ENCODE peak calls at places on chromosomes 11 and 22, in ten cellular contexts. One of them, this sample, is unnamed. For H3K4me1, the result is how much of the 10 kb centered on the place peaks cover.

GRCh38 chr11:46363455-46363920 is 16.2 kb downstream of the DGKZ start:
- DNase-seq in heart right ventricle: peak
- DNase-seq in colonic mucosa: no peak
- DNase-seq in HCT116: peak
- DNase-seq in BE2C: no peak
- DNase-seq in adrenal gland: peak
- DNase-seq in tibial artery: no peak
- DNase-seq in fibroblast of lung: no peak
- DNase-seq in right atrium auricular region: peak
- DNase-seq in body of pancreas: no peak
- DNase-seq in this sample: peak

GRCh38 chr22:16783930-16784354 is 41.3 kb downstream of the XKR3 start:
- DNase-seq in heart right ventricle: no peak
- DNase-seq in adrenal gland: no peak
- DNase-seq in BE2C: no peak
- DNase-seq in HCT116: peak
- DNase-seq in fibroblast of lung: no peak
- DNase-seq in tibial artery: no peak
- DNase-seq in right atrium auricular region: no peak
- DNase-seq in body of pancreas: no peak
- DNase-seq in colonic mucosa: no peak
- DNase-seq in this sample: no peak

GRCh38 chr11:33391893-33392251 is 134.7 kb downstream of the HIPK3 start:
- DNase-seq in HCT116: no peak
- DNase-seq in fibroblast of lung: no peak
- DNase-seq in BE2C: no peak
- DNase-seq in colonic mucosa: no peak
- DNase-seq in heart right ventricle: no peak
- DNase-seq in body of pancreas: no peak
- DNase-seq in right atrium auricular region: no peak
- DNase-seq in tibial artery: no peak
- DNase-seq in adrenal gland: no peak
- DNase-seq in this sample: no peak

GRCh38 chr11:119999220-119999619 is 138.7 kb downstream of the TRIM29 start:
- DNase-seq in adrenal gland: no peak
- DNase-seq in HCT116: no peak
- DNase-seq in tibial artery: no peak
- DNase-seq in heart right ventricle: no peak
- DNase-seq in BE2C: no peak
- DNase-seq in body of pancreas: no peak
- DNase-seq in fibroblast of lung: no peak
- DNase-seq in colonic mucosa: no peak
- DNase-seq in right atrium auricular region: no peak
- DNase-seq in this sample: no peak

GRCh38 chr11:93563857-93564256 is 20.7 kb upstream of the SMCO4 start:
- DNase-seq in fibroblast of lung: no peak
- DNase-seq in body of pancreas: no peak
- DNase-seq in right atrium auricular region: no peak
- DNase-seq in heart right ventricle: no peak
- DNase-seq in colonic mucosa: no peak
- DNase-seq in BE2C: no peak
- DNase-seq in adrenal gland: no peak
- DNase-seq in HCT116: no peak
- DNase-seq in tibial artery: no peak
- DNase-seq in this sample: no peak

GRCh38 chr22:23285734-23286133 is 105.4 kb downstream of the BCR start:
- DNase-seq in fibroblast of lung: peak
- DNase-seq in HCT116: no peak
- DNase-seq in heart right ventricle: no peak
- DNase-seq in BE2C: no peak
- DNase-seq in colonic mucosa: no peak
- DNase-seq in tibial artery: no peak
- DNase-seq in right atrium auricular region: no peak
- DNase-seq in body of pancreas: no peak
- DNase-seq in adrenal gland: no peak
- DNase-seq in this sample: no peak

GRCh38 chr22:49026476-49027121 is 801.1 kb downstream of the BRD1 start:
- DNase-seq in body of pancreas: no peak
- DNase-seq in heart right ventricle: no peak
- DNase-seq in colonic mucosa: no peak
- DNase-seq in HCT116: no peak
- DNase-seq in right atrium auricular region: no peak
- DNase-seq in tibial artery: no peak
- DNase-seq in BE2C: no peak
- DNase-seq in adrenal gland: no peak
- DNase-seq in fibroblast of lung: no peak
- DNase-seq in this sample: no peak

GRCh38 chr11:103736986-103737622 is 299.3 kb upstream of the DDI1 start:
- DNase-seq in BE2C: no peak
- DNase-seq in adrenal gland: no peak
- DNase-seq in HCT116: no peak
- DNase-seq in tibial artery: no peak
- DNase-seq in heart right ventricle: peak
- DNase-seq in fibroblast of lung: no peak
- DNase-seq in body of pancreas: no peak
- DNase-seq in colonic mucosa: no peak
- DNase-seq in right atrium auricular region: no peak
- DNase-seq in this sample: peak

GRCh38 chr11:63015521-63016215 is at the start of gene SLC22A8:
- DNase-seq in colonic mucosa: no peak
- DNase-seq in fibroblast of lung: no peak
- DNase-seq in heart right ventricle: no peak
- DNase-seq in tibial artery: no peak
- DNase-seq in HCT116: no peak
- DNase-seq in adrenal gland: no peak
- DNase-seq in BE2C: no peak
- DNase-seq in body of pancreas: no peak
- DNase-seq in right atrium auricular region: no peak
- DNase-seq in this sample: no peak

GRCh38 chr22:50184004-50184461 is 1.7 kb upstream of the TRABD start:
- DNase-seq in right atrium auricular region: peak
- DNase-seq in heart right ventricle: peak
- DNase-seq in fibroblast of lung: peak
- DNase-seq in BE2C: no peak
- DNase-seq in body of pancreas: peak
- DNase-seq in adrenal gland: peak
- DNase-seq in tibial artery: peak
- DNase-seq in colonic mucosa: peak
- DNase-seq in HCT116: no peak
- DNase-seq in this sample: peak

GRCh38 chr11:78961938-78962701 is 387.5 kb upstream of the NARS2 start:
- DNase-seq in heart right ventricle: no peak
- DNase-seq in tibial artery: no peak
- DNase-seq in right atrium auricular region: no peak
- DNase-seq in HCT116: no peak
- DNase-seq in fibroblast of lung: peak
- DNase-seq in BE2C: peak
- DNase-seq in adrenal gland: no peak
- DNase-seq in colonic mucosa: no peak
- DNase-seq in body of pancreas: peak
- DNase-seq in this sample: no peak

GRCh38 chr11:10762913-10763421 is 11.9 kb downstream of the CTR9 start:
- DNase-seq in HCT116: no peak
- DNase-seq in heart right ventricle: no peak
- DNase-seq in fibroblast of lung: no peak
- DNase-seq in BE2C: no peak
- DNase-seq in adrenal gland: no peak
- DNase-seq in body of pancreas: no peak
- DNase-seq in tibial artery: no peak
- DNase-seq in colonic mucosa: no peak
- DNase-seq in right atrium auricular region: no peak
- DNase-seq in this sample: no peak

GRCh38 chr11:125164422-125165110 is at the start of gene PKNOX2:
- DNase-seq in fibroblast of lung: peak
- DNase-seq in right atrium auricular region: peak
- DNase-seq in adrenal gland: peak
- DNase-seq in HCT116: peak
- DNase-seq in BE2C: peak
- DNase-seq in colonic mucosa: peak
- DNase-seq in body of pancreas: peak
- DNase-seq in heart right ventricle: peak
- DNase-seq in tibial artery: peak
- DNase-seq in this sample: peak

GRCh38 chr11:76629133-76629852 is 41.3 kb downstream of the LRRC32 start:
- DNase-seq in heart right ventricle: peak
- DNase-seq in tibial artery: peak
- DNase-seq in fibroblast of lung: peak
- DNase-seq in adrenal gland: peak
- DNase-seq in right atrium auricular region: peak
- DNase-seq in colonic mucosa: no peak
- DNase-seq in body of pancreas: peak
- DNase-seq in HCT116: no peak
- DNase-seq in BE2C: no peak
- DNase-seq in this sample: peak

GRCh38 chr11:126442523-126442922 is 87.0 kb downstream of the ST3GAL4 start:
- DNase-seq in tibial artery: no peak
- DNase-seq in BE2C: no peak
- DNase-seq in heart right ventricle: no peak
- DNase-seq in adrenal gland: no peak
- DNase-seq in fibroblast of lung: no peak
- DNase-seq in body of pancreas: no peak
- DNase-seq in right atrium auricular region: no peak
- DNase-seq in colonic mucosa: no peak
- DNase-seq in HCT116: no peak
- DNase-seq in this sample: no peak

GRCh38 chr11:86069408-86070086 is 663 bp upstream of the PICALM start:
- DNase-seq in heart right ventricle: peak
- DNase-seq in tibial artery: no peak
- DNase-seq in body of pancreas: peak
- DNase-seq in fibroblast of lung: peak
- DNase-seq in adrenal gland: peak
- DNase-seq in HCT116: peak
- DNase-seq in colonic mucosa: peak
- DNase-seq in BE2C: no peak
- DNase-seq in right atrium auricular region: peak
- DNase-seq in this sample: no peak

GRCh38 chr22:47918276-47918928 is 1156.0 kb downstream of the TBC1D22A start:
- DNase-seq in right atrium auricular region: no peak
- DNase-seq in body of pancreas: no peak
- DNase-seq in colonic mucosa: no peak
- DNase-seq in HCT116: no peak
- DNase-seq in fibroblast of lung: no peak
- DNase-seq in BE2C: no peak
- DNase-seq in heart right ventricle: no peak
- DNase-seq in adrenal gland: no peak
- DNase-seq in tibial artery: no peak
- DNase-seq in this sample: no peak
- H3K4me3 ChIP-seq in right atrium auricular region: no peak
- H3K4me3 ChIP-seq in body of pancreas: no peak
- H3K4me3 ChIP-seq in colonic mucosa: no peak
- H3K4me3 ChIP-seq in HCT116: no peak
- H3K4me3 ChIP-seq in fibroblast of lung: no peak
- H3K4me3 ChIP-seq in BE2C: no peak
- H3K4me3 ChIP-seq in heart right ventricle: no peak
- H3K4me3 ChIP-seq in adrenal gland: no peak
- H3K4me3 ChIP-seq in tibial artery: no peak
- H3K4me3 ChIP-seq in this sample: no peak

DNA sequence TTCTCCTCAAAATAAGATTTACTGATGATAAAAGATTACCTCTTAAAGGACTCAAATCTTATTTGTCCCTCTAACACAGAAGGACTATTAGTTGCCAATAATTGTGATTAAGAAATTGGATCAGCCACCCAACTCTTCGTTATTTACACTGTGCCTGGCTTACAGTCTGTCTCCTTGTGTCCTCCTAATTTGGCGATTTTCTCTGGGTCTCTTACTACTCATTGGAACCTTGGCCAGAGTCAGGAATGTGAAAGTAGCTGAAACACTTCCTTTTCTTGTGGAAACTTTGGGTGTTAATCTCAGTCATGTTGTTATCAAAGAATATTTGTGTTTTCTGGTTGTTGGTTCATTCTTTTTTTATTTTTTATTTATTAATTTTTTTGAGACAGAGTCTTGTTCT is 83.2 kb downstream of the TEAD1 start:
- DNase-seq in heart right ventricle: no peak
- DNase-seq in BE2C: no peak
- DNase-seq in tibial artery: no peak
- DNase-seq in adrenal gland: no peak
- DNase-seq in HCT116: no peak
- DNase-seq in fibroblast of lung: no peak
- DNase-seq in colonic mucosa: no peak
- DNase-seq in right atrium auricular region: no peak
- DNase-seq in body of pancreas: no peak
- DNase-seq in this sample: no peak
- TF ChIP-seq CTCF in heart right ventricle: no peak
- TF ChIP-seq CTCF in BE2C: no peak
- TF ChIP-seq CTCF in tibial artery: no peak
- TF ChIP-seq CTCF in adrenal gland: no peak
- TF ChIP-seq CTCF in HCT116: no peak
- TF ChIP-seq CTCF in fibroblast of lung: no peak
- TF ChIP-seq CTCF in colonic mucosa: no peak
- TF ChIP-seq CTCF in right atrium auricular region: no peak
- TF ChIP-seq CTCF in body of pancreas: no peak
- TF ChIP-seq CTCF in this sample: no peak

DNA sequence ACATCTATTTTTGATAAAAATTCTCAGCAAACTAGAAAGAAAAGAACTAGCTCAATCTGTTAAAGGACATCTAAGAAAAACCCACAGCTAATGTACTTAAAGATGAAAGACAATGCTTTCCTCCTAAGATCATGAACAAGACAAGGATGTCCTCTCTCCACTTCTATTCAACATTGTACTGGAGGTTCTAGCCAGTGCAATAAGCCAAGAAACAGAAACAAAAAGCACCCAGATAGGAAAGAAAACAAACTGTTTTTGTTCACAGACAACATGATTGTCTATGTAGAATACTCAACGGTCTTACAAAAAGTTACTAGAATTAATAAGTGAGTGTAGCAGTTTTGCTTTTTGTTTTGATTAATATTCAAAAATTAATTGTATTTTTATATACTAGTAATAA is 7.8 kb downstream of the CD3D start:
- DNase-seq in adrenal gland: no peak
- DNase-seq in colonic mucosa: no peak
- DNase-seq in heart right ventricle: no peak
- DNase-seq in right atrium auricular region: no peak
- DNase-seq in fibroblast of lung: no peak
- DNase-seq in body of pancreas: no peak
- DNase-seq in tibial artery: no peak
- DNase-seq in BE2C: no peak
- DNase-seq in HCT116: no peak
- DNase-seq in this sample: no peak
- H3K4me1 ChIP-seq in adrenal gland: under half
- H3K4me1 ChIP-seq in colonic mucosa: under half
- H3K4me1 ChIP-seq in heart right ventricle: under half
- H3K4me1 ChIP-seq in right atrium auricular region: under half
- H3K4me1 ChIP-seq in fibroblast of lung: under half
- H3K4me1 ChIP-seq in body of pancreas: under half
- H3K4me1 ChIP-seq in tibial artery: under half
- H3K4me1 ChIP-seq in BE2C: under half
- H3K4me1 ChIP-seq in HCT116: under half
- H3K4me1 ChIP-seq in this sample: under half

GRCh38 chr11:74696488-74696887 is 34.7 kb downstream of the CHRDL2 start:
- DNase-seq in colonic mucosa: no peak
- DNase-seq in right atrium auricular region: no peak
- DNase-seq in heart right ventricle: no peak
- DNase-seq in body of pancreas: peak
- DNase-seq in HCT116: no peak
- DNase-seq in adrenal gland: no peak
- DNase-seq in BE2C: no peak
- DNase-seq in fibroblast of lung: no peak
- DNase-seq in tibial artery: no peak
- DNase-seq in this sample: no peak
- H3K4me3 ChIP-seq in colonic mucosa: no peak
- H3K4me3 ChIP-seq in right atrium auricular region: no peak
- H3K4me3 ChIP-seq in heart right ventricle: peak
- H3K4me3 ChIP-seq in body of pancreas: no peak
- H3K4me3 ChIP-seq in HCT116: no peak
- H3K4me3 ChIP-seq in adrenal gland: no peak
- H3K4me3 ChIP-seq in BE2C: no peak
- H3K4me3 ChIP-seq in fibroblast of lung: no peak
- H3K4me3 ChIP-seq in tibial artery: peak
- H3K4me3 ChIP-seq in this sample: peak

GRCh38 chr11:60924110-60924905 is at the start of gene TMEM132A:
- DNase-seq in right atrium auricular region: no peak
- DNase-seq in tibial artery: no peak
- DNase-seq in heart right ventricle: peak
- DNase-seq in HCT116: peak
- DNase-seq in adrenal gland: peak
- DNase-seq in fibroblast of lung: peak
- DNase-seq in colonic mucosa: peak
- DNase-seq in BE2C: peak
- DNase-seq in body of pancreas: peak
- DNase-seq in this sample: peak
- TF ChIP-seq CTCF in right atrium auricular region: no peak
- TF ChIP-seq CTCF in tibial artery: no peak
- TF ChIP-seq CTCF in heart right ventricle: no peak
- TF ChIP-seq CTCF in HCT116: no peak
- TF ChIP-seq CTCF in adrenal gland: no peak
- TF ChIP-seq CTCF in fibroblast of lung: no peak
- TF ChIP-seq CTCF in colonic mucosa: no peak
- TF ChIP-seq CTCF in BE2C: no peak
- TF ChIP-seq CTCF in body of pancreas: no peak
- TF ChIP-seq CTCF in this sample: no peak

This sample was measured in left ventricle myocardium inferior.